ENCODE peak calls at places on chromosomes 5 and 9, in eight cellular contexts. T is foreskin keratinocyte, L is IMR-90, H is Caco-2, W is adrenal gland, K is heart right ventricle, M is hepatocyte, R is PC-9. N is an unnamed sample.

GRCh38 chr5:77133061-77133758 is 46.1 kb upstream of the ZBED3 start:
- DNase-seq in T (peak), L (peak), H (no peak), W (peak), K (peak), M (peak), R (peak), N (no peak)

GRCh38 chr5:179805529-179806249 is 977 bp downstream of the MGAT4B start:
- DNase-seq in T (no peak), L (no peak), H (peak), W (peak), K (peak), M (peak), R (no peak), N (no peak)

GRCh38 chr9:125913551-125913950 is 166.4 kb downstream of the PBX3 start:
- DNase-seq in T (no peak), L (no peak), H (no peak), W (no peak), K (no peak), M (no peak), R (no peak), N (no peak)

GRCh38 chr9:116605904-116606341 is 81.2 kb upstream of the TRIM32 start:
- DNase-seq in T (no peak), L (no peak), H (no peak), W (no peak), K (peak), M (no peak), R (no peak), N (no peak)

GRCh38 chr5:54214747-54215146 is 95.6 kb downstream of the ARL15 start:
- DNase-seq in T (no peak), L (no peak), H (no peak), W (no peak), K (no peak), M (no peak), R (no peak), N (no peak)

GRCh38 chr5:172133359-172134029 is 54.5 kb downstream of the STK10 start:
- DNase-seq in T (peak), L (peak), H (no peak), W (peak), K (no peak), M (no peak), R (peak), N (no peak)

GRCh38 chr9:107295995-107296394 is 12.9 kb downstream of the RAD23B start:
- DNase-seq in T (no peak), L (no peak), H (no peak), W (no peak), K (no peak), M (no peak), R (no peak), N (no peak)

GRCh38 chr9:93091453-93092081 is 4.5 kb upstream of the CARD19 start:
- DNase-seq in T (peak), L (peak), H (no peak), W (peak), K (no peak), M (peak), R (peak), N (no peak)

GRCh38 chr5:145887976-145888574 is 15.3 kb upstream of the GRXCR2 start:
- DNase-seq in T (peak), L (peak), H (peak), W (peak), K (no peak), M (peak), R (peak), N (peak)

GRCh38 chr5:179912951-179913350 is 5.3 kb upstream of the TBC1D9B start:
- DNase-seq in T (no peak), L (no peak), H (no peak), W (no peak), K (no peak), M (no peak), R (no peak), N (no peak)

GRCh38 chr9:111661150-111661801 is at the start of gene GNG10:
- DNase-seq in T (peak), L (peak), H (peak), W (peak), K (peak), M (peak), R (no peak), N (peak)

GRCh38 chr9:119322137-119322695 is 47.0 kb downstream of the BRINP1 start:
- DNase-seq in T (no peak), L (no peak), H (no peak), W (peak), K (peak), M (peak), R (no peak), N (no peak)

GRCh38 chr5:97171703-97172102 is 11.3 kb downstream of the RIOK2 start:
- DNase-seq in T (no peak), L (no peak), H (no peak), W (no peak), K (no peak), M (no peak), R (no peak), N (no peak)

GRCh38 chr9:122346478-122347347 is 24.1 kb upstream of the PTGS1 start:
- DNase-seq in T (no peak), L (no peak), H (peak), W (peak), K (peak), M (peak), R (no peak), N (peak)

GRCh38 chr5:148060309-148060708 is 3.5 kb upstream of the SPINK5 start:
- DNase-seq in T (no peak), L (no peak), H (no peak), W (no peak), K (no peak), M (no peak), R (no peak), N (no peak)

GRCh38 chr9:72315089-72315509 is 49.9 kb downstream of the ZFAND5 start:
- DNase-seq in T (no peak), L (peak), H (no peak), W (peak), K (peak), M (peak), R (peak), N (no peak)

GRCh38 chr5:73792687-73793320 is 166.8 kb downstream of the ARHGEF28 start:
- DNase-seq in T (peak), L (peak), H (peak), W (peak), K (peak), M (peak), R (peak), N (peak)

GRCh38 chr9:118575341-118576070 is 793.7 kb downstream of the BRINP1 start:
- DNase-seq in T (peak), L (no peak), H (no peak), W (no peak), K (no peak), M (no peak), R (no peak), N (no peak)

GRCh38 chr5:54091416-54092130 is 218.8 kb downstream of the ARL15 start:
- DNase-seq in T (peak), L (no peak), H (no peak), W (no peak), K (peak), M (no peak), R (no peak), N (no peak)

GRCh38 chr9:100074093-100074492 is 24.7 kb downstream of the ERP44 start:
- DNase-seq in T (no peak), L (no peak), H (no peak), W (peak), K (no peak), M (no peak), R (no peak), N (no peak)

GRCh38 chr9:97468658-97469448 is 32.6 kb upstream of the TMOD1 start:
- DNase-seq in T (peak), L (peak), H (peak), W (peak), K (peak), M (peak), R (no peak), N (peak)

GRCh38 chr5:103258957-103259704 is 568 bp downstream of the MACIR start:
- DNase-seq in T (peak), L (peak), H (peak), W (peak), K (peak), M (peak), R (peak), N (peak)

GRCh38 chr9:137320555-137321384 is 18.7 kb upstream of the NRARP start:
- DNase-seq in T (no peak), L (no peak), H (no peak), W (peak), K (peak), M (no peak), R (no peak), N (no peak)

GRCh38 chr5:149229298-149229937 is 42.2 kb upstream of the AFAP1L1 start:
- DNase-seq in T (no peak), L (no peak), H (no peak), W (no peak), K (no peak), M (no peak), R (no peak), N (no peak)

GRCh38 chr5:32071351-32071944 is 102.7 kb downstream of the GOLPH3 start:
- DNase-seq in T (peak), L (no peak), H (no peak), W (no peak), K (no peak), M (no peak), R (no peak), N (no peak)

GRCh38 chr5:32067774-32068173 is 106.3 kb downstream of the GOLPH3 start:
- DNase-seq in T (no peak), L (no peak), H (no peak), W (no peak), K (no peak), M (no peak), R (no peak), N (no peak)

GRCh38 chr5:32069396-32069795 is 104.7 kb downstream of the GOLPH3 start:
- DNase-seq in T (no peak), L (no peak), H (no peak), W (no peak), K (no peak), M (no peak), R (no peak), N (no peak)

GRCh38 chr5:32068561-32068960 is 105.6 kb downstream of the GOLPH3 start:
- DNase-seq in T (no peak), L (no peak), H (no peak), W (no peak), K (no peak), M (no peak), R (no peak), N (no peak)

DNA sequence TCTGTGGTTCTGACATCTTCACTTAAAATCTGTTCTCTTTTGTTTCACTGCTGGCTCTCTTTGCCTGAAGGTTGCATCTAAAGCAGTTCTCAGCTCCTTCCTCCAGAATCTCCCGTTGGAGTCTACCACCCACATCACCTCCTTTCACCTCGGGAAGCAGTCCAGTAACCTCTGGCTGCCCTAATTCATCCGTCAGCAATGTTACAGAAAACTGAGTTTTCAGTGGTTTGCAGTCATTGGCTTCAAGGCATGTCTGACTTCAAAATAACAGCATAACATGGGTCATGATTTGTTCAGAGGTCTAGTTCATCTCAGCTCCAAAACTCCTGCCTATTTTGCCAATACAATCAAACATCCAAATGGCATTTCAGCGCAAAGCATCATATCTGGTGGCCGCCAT is 107.7 kb downstream of the GOLPH3 start:
- DNase-seq in T (no peak), L (no peak), H (no peak), W (no peak), K (no peak), M (no peak), R (no peak), N (no peak)
- TF ChIP-seq CTCF in T (no peak), L (no peak), H (no peak), W (no peak), K (no peak), M (no peak), R (no peak), N (no peak)

GRCh38 chr5:38994329-38994927 is 79.8 kb downstream of the RICTOR start:
- DNase-seq in T (peak), L (peak), H (peak), W (peak), K (no peak), M (peak), R (peak), N (no peak)
- TF ChIP-seq CTCF in T (peak), L (peak), H (peak), W (peak), K (peak), M (peak), R (peak), N (peak)

GRCh38 chr5:66805514-66806430 is 209.6 kb downstream of the MAST4 start:
- DNase-seq in T (no peak), L (no peak), H (no peak), W (no peak), K (no peak), M (no peak), R (no peak), N (no peak)

GRCh38 chr5:66808663-66809062 is 212.5 kb downstream of the MAST4 start:
- DNase-seq in T (no peak), L (no peak), H (no peak), W (no peak), K (no peak), M (no peak), R (no peak), N (no peak)

GRCh38 chr5:66810151-66810550 is 214.0 kb downstream of the MAST4 start:
- DNase-seq in T (no peak), L (no peak), H (no peak), W (no peak), K (no peak), M (no peak), R (no peak), N (no peak)

GRCh38 chr5:66810747-66811355 is 214.7 kb downstream of the MAST4 start:
- DNase-seq in T (no peak), L (no peak), H (no peak), W (no peak), K (no peak), M (no peak), R (no peak), N (no peak)

GRCh38 chr5:66807743-66808142 is 211.6 kb downstream of the MAST4 start:
- DNase-seq in T (peak), L (peak), H (peak), W (peak), K (no peak), M (peak), R (peak), N (no peak)
- TF ChIP-seq CTCF in T (peak), L (peak), H (peak), W (peak), K (peak), M (peak), R (peak), N (no peak)

DNA sequence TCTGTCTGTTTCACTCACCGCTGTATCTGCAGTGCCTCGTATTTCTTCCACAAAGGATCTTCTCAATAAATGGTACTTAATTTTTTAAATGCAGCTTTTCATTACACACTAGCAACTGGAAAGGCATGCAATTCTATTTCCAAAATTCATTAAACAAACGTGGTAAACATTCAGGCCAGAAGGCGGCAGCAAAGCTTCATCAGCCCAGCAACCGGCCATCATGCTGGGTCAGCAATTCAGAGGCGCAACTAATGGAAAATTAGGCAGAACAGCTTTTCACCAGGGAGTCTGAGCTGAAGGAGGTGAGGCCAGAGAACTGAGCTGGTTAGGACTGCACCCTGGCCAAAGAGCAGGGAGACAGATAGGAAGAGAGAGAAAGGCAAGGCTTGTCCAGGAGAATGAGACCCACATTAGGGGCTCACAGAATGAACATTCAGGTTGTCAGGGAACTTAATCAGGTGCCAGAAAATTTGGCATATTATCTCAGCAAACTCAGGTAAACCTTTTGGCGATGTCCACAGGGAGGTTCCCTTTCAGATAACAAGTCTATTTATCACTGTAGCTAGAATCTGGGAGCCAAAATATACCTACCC is 17.7 kb upstream of the RNF180 start:
- DNase-seq in T (no peak), L (peak), H (peak), W (peak), K (peak), M (peak), R (no peak), N (peak)
- TF ChIP-seq CTCF in T (peak), L (peak), H (peak), W (peak), K (peak), M (peak), R (peak), N (peak)

DNA sequence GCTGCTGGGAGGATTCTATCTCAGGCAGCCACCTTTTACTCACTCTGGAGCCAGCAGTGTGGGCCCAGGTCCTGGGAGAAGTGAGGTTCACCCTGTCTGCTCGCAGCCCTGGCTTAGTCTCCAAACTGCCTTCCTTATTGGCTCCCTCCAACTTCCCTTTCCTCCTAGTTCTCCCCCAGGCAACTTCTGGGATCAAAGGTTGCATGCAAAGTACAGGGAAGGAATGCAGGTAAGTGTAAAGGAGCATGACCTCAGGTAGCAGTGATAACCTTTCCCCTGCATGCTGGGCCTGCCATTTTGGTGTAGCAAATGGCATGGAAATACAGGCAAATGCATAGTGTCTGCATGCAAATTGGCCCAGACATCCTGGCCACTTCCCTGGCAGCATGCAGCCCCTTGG is 53.8 kb upstream of the ARAP3 start:
- DNase-seq in T (no peak), L (no peak), H (peak), W (no peak), K (no peak), M (no peak), R (no peak), N (no peak)
- TF ChIP-seq CTCF in T (no peak), L (no peak), H (no peak), W (no peak), K (no peak), M (no peak), R (no peak), N (no peak)

DNA sequence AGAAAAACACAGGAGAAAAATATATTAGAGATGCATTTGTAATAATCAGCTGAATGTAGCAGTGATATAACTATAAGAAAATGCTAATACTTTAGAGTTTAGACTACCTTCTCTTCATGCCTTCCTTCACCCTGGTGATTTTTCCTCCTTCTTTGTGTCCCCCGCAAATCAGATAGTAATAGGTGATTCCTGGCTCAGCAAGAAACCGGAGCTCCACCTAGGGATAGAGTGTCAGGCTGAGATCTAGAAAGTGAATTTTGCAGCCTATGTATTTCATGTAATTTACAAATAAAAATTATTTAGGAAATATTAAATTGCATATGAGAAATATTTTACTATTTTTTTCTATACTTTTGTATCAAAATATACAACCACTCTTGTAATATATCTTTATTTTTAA is 109.8 kb upstream of the ST8SIA4 start:
- DNase-seq in T (no peak), L (no peak), H (no peak), W (no peak), K (no peak), M (no peak), R (no peak), N (no peak)
- TF ChIP-seq CTCF in T (peak), L (no peak), H (peak), W (no peak), K (no peak), M (peak), R (no peak), N (peak)

DNA sequence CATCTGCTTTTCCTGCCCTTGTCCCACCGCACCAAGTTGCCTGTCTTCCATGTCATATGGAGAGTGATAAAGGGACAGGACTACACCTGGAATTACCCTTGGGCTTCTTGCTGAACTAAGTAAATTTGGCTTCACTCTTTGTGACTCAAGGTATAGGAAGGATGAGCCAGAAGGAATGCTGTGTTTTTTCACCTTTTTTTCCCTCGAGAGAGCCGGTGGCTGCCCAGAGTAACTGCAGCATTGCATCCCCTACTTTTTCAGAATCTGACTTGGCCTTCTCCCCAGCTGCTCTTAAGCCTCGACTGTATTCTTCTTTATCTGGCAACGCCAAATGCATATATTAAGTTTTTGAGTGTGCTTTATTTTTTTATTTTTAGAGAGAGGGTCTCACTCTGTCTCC is 38.4 kb downstream of the RCL1 start:
- DNase-seq in T (peak), L (peak), H (no peak), W (no peak), K (no peak), M (no peak), R (no peak), N (no peak)
- TF ChIP-seq CTCF in T (no peak), L (no peak), H (no peak), W (no peak), K (no peak), M (no peak), R (no peak), N (no peak)

DNA sequence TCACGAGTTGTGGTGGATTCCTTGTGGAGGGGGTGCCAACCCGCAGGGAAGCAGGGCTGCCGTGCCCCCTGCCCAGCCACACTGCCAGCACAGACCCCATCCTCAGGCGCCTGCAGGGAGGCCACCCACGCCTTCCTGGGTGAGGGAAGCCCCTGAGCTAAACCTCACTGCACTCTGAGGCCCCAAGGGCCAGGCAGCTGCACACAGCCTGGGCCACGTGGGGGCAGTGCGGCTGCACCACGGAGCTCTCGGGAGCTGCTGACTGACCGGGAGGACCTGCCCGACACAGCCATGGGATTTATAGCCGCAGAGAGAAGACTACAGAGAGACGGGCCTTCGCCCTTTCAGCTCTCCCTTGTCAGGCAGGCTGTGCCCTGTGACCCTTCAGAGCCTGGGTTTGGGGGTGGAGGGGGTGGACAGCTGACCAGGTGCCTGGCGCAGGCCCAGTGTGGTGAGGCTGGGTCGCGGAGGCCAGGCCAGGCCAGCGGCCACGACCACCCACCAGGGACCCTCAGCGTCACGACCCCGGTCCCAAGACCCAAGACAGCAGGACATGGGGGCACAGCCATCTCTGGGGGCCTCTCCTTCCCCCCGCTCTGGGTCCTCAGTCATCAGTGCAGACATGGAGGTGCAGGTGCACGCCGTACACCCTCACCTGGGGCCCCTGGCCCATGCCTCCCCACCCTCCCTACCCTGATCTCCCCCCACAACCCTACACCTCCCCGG is 4.3 kb upstream of the AHRR start:
- DNase-seq in T (no peak), L (peak), H (peak), W (no peak), K (peak), M (peak), R (no peak), N (peak)
- TF ChIP-seq CTCF in T (peak), L (peak), H (peak), W (no peak), K (peak), M (peak), R (peak), N (peak)

GRCh38 chr5:122076023-122076422 is 2.0 kb downstream of the LOX start:
- DNase-seq in T (no peak), L (no peak), H (no peak), W (no peak), K (no peak), M (no peak), R (peak), N (no peak)
- TF ChIP-seq CTCF in T (peak), L (no peak), H (peak), W (no peak), K (no peak), M (no peak), R (no peak), N (no peak)

GRCh38 chr5:125510651-125511050 is 764.2 kb upstream of the ZNF608 start:
- DNase-seq in T (no peak), L (no peak), H (no peak), W (no peak), K (no peak), M (no peak), R (no peak), N (no peak)
- TF ChIP-seq CTCF in T (no peak), L (no peak), H (no peak), W (no peak), K (no peak), M (no peak), R (no peak), N (no peak)

N was measured in progenitor cell of endocrine pancreas.